ENCODE peak calls at places on chromosomes 7 and 10, in six cellular contexts. M, F, Y, L, U and N are unnamed samples.
A peak's percentile ranks its signal among the peaks of the same experiment; 100 is the strongest.

GRCh38 chr7:2477447-2478386 is 1.5 kb upstream of the GRIFIN start:
- DNase-seq in M (peak; percentile 80), F (peak; percentile 75), Y (peak; percentile 96), L (no peak), U (no peak), N (peak; percentile 74)

GRCh38 chr7:151432658-151433521 is 7.1 kb downstream of the CRYGN start:
- DNase-seq in M (peak; percentile 85), F (no peak), Y (peak; percentile 5), L (no peak), U (no peak), N (no peak)

GRCh38 chr10:96910488-96911395 is 78.6 kb downstream of the LCOR start:
- DNase-seq in M (no peak), F (no peak), Y (no peak), L (no peak), U (no peak), N (no peak)

GRCh38 chr7:31100445-31100844 is 48.3 kb downstream of the ADCYAP1R1 start:
- DNase-seq in M (no peak), F (no peak), Y (no peak), L (peak; percentile 30), U (no peak), N (no peak)

GRCh38 chr10:60315311-60315710 is 74.4 kb downstream of the ANK3 start:
- DNase-seq in M (no peak), F (no peak), Y (no peak), L (no peak), U (no peak), N (no peak)

GRCh38 chr7:3861941-3862340 is 560.9 kb downstream of the SDK1 start:
- DNase-seq in M (peak; percentile 9), F (peak; percentile 44), Y (no peak), L (no peak), U (no peak), N (no peak)

GRCh38 chr10:79025113-79025832 is 43.5 kb upstream of the ZMIZ1 start:
- DNase-seq in M (peak; percentile 64), F (no peak), Y (no peak), L (no peak), U (no peak), N (no peak)

GRCh38 chr10:47323636-47324299 is 1.5 kb downstream of the GDF2 start:
- DNase-seq in M (no peak), F (no peak), Y (no peak), L (no peak), U (no peak), N (no peak)

GRCh38 chr10:47033081-47033480 is 121.9 kb downstream of the PTPN20 start:
- DNase-seq in M (no peak), F (no peak), Y (no peak), L (no peak), U (no peak), N (no peak)

GRCh38 chr7:87148332-87148955 is 3.8 kb upstream of the DMTF1 start:
- DNase-seq in M (no peak), F (peak; percentile 19), Y (no peak), L (no peak), U (no peak), N (no peak)

GRCh38 chr7:85019778-85020177 is 167.1 kb downstream of the SEMA3D start:
- DNase-seq in M (no peak), F (no peak), Y (no peak), L (no peak), U (no peak), N (no peak)

GRCh38 chr7:38105874-38106483 is 72.1 kb upstream of the STARD3NL start:
- DNase-seq in M (peak; percentile 25), F (no peak), Y (peak; percentile 13), L (no peak), U (no peak), N (peak; percentile 8)

GRCh38 chr7:23714579-23714978 is 4.6 kb downstream of the STK31 start:
- DNase-seq in M (no peak), F (no peak), Y (no peak), L (no peak), U (no peak), N (no peak)

GRCh38 chr7:147509859-147510542 is 1080.6 kb upstream of the C7orf33 start:
- DNase-seq in M (no peak), F (no peak), Y (no peak), L (no peak), U (no peak), N (no peak)

GRCh38 chr10:80473692-80474596 is 19.8 kb downstream of the TSPAN14 start:
- DNase-seq in M (no peak), F (no peak), Y (no peak), L (no peak), U (no peak), N (no peak)

GRCh38 chr7:42151309-42151708 is 85.7 kb downstream of the GLI3 start:
- DNase-seq in M (no peak), F (peak; percentile 23), Y (no peak), L (no peak), U (no peak), N (no peak)

GRCh38 chr10:61757525-61758397 is 95.0 kb downstream of the CABCOCO1 start:
- DNase-seq in M (no peak), F (no peak), Y (peak; percentile 38), L (no peak), U (no peak), N (no peak)